ENCODE peak calls at places on chromosomes 2 and 18, in ten cellular contexts. G is NCI-H460; C is brain microvascular endothelial cell; Y is stimulated activated CD4-positive, alpha-beta T cell treated with anti-CD3 and anti-CD28 coated beads, Interleukin-1b, Interleukin-23, amount 100 ng/mL, for 24 hours; Z is GM12891; P is epithelial cell of esophagus; E is tibial nerve; H is ACHN; F is RWPE1; D is occipital lobe. U is an unnamed sample.
A peak's percentile ranks its signal among the peaks of the same experiment; 100 is the strongest.

GRCh38 chr2:119466373-119466772 is 34.7 kb downstream of the TMEM37 start:
- DNase-seq in G (no peak), C (no peak), Y (no peak), Z (no peak), P (no peak), E (no peak), H (no peak), F (no peak), D (no peak), U (no peak)

GRCh38 chr18:48879008-48879431 is 71.7 kb downstream of the SMAD7 start:
- DNase-seq in G (no peak), C (no peak), Y (no peak), Z (no peak), P (peak; percentile 83), E (no peak), H (no peak), F (peak; percentile 5), D (no peak), U (peak; percentile 81)

GRCh38 chr2:235856151-235856819 is 311.9 kb downstream of the GBX2 start:
- DNase-seq in G (no peak), C (no peak), Y (no peak), Z (no peak), P (peak; percentile 25), E (no peak), H (no peak), F (no peak), D (no peak), U (no peak)

GRCh38 chr2:217774232-217774631 is 228.6 kb downstream of the TNS1 start:
- DNase-seq in G (no peak), C (no peak), Y (no peak), Z (no peak), P (no peak), E (no peak), H (no peak), F (no peak), D (no peak), U (no peak)

GRCh38 chr2:233356546-233357308 is 2.4 kb downstream of the DGKD start:
- DNase-seq in G (peak; percentile 53), C (no peak), Y (no peak), Z (no peak), P (peak; percentile 47), E (no peak), H (no peak), F (no peak), D (no peak), U (peak; percentile 52)

GRCh38 chr2:109032229-109032800 is 43.3 kb upstream of the EDAR start:
- DNase-seq in G (no peak), C (no peak), Y (no peak), Z (no peak), P (no peak), E (no peak), H (no peak), F (no peak), D (no peak), U (no peak)

GRCh38 chr2:42967959-42968674 is 175.7 kb upstream of the HAAO start:
- DNase-seq in G (no peak), C (peak; percentile 73), Y (no peak), Z (no peak), P (no peak), E (peak; percentile 75), H (no peak), F (no peak), D (no peak), U (no peak)

GRCh38 chr18:77223221-77223639 is 26.4 kb upstream of the GALR1 start:
- DNase-seq in G (no peak), C (no peak), Y (peak; percentile 32), Z (no peak), P (peak; percentile 41), E (no peak), H (no peak), F (peak; percentile 19), D (no peak), U (no peak)

GRCh38 chr18:50192903-50193795 is 1.8 kb downstream of the MYO5B start:
- DNase-seq in G (no peak), C (no peak), Y (no peak), Z (no peak), P (peak; percentile 53), E (no peak), H (no peak), F (no peak), D (no peak), U (no peak)

GRCh38 chr2:88807237-88807962 is 115.9 kb downstream of the RPIA start:
- DNase-seq in G (no peak), C (no peak), Y (no peak), Z (no peak), P (no peak), E (no peak), H (no peak), F (no peak), D (no peak), U (peak; percentile 52)

GRCh38 chr2:150133623-150134022 is 353.8 kb downstream of the RND3 start:
- DNase-seq in G (peak; percentile 56), C (peak; percentile 95), Y (no peak), Z (no peak), P (peak; percentile 98), E (no peak), H (peak; percentile 88), F (peak; percentile 94), D (no peak), U (no peak)

GRCh38 chr2:62485780-62486765 is 19.9 kb downstream of the TMEM17 start:
- DNase-seq in G (no peak), C (no peak), Y (no peak), Z (no peak), P (peak; percentile 79), E (no peak), H (no peak), F (peak; percentile 34), D (no peak), U (no peak)

GRCh38 chr2:183088061-183088460 is 9.5 kb downstream of the DUSP19 start:
- DNase-seq in G (no peak), C (no peak), Y (no peak), Z (no peak), P (no peak), E (no peak), H (no peak), F (no peak), D (no peak), U (no peak)

GRCh38 chr2:26555246-26556133 is 77.6 kb upstream of the OTOF start:
- DNase-seq in G (no peak), C (no peak), Y (no peak), Z (no peak), P (no peak), E (no peak), H (peak; percentile 16), F (no peak), D (no peak), U (peak; percentile 32)

GRCh38 chr2:16389611-16390010 is 276.0 kb downstream of the CYRIA start:
- DNase-seq in G (no peak), C (no peak), Y (no peak), Z (no peak), P (no peak), E (no peak), H (no peak), F (no peak), D (no peak), U (no peak)

GRCh38 chr2:200860092-200860795 is 4.2 kb downstream of the CLK1 start:
- DNase-seq in G (no peak), C (peak; percentile 47), Y (no peak), Z (no peak), P (peak; percentile 41), E (peak; percentile 57), H (no peak), F (no peak), D (no peak), U (no peak)

GRCh38 chr2:173371023-173371422 is 16.4 kb downstream of the CDCA7 start:
- DNase-seq in G (no peak), C (no peak), Y (no peak), Z (no peak), P (no peak), E (no peak), H (no peak), F (no peak), D (no peak), U (no peak)

GRCh38 chr2:74221091-74221490 is 22.7 kb downstream of the MTHFD2 start:
- DNase-seq in G (no peak), C (no peak), Y (no peak), Z (no peak), P (peak; percentile 51), E (no peak), H (no peak), F (no peak), D (no peak), U (no peak)

GRCh38 chr2:233034-233433 is 30.8 kb downstream of the SH3YL1 start:
- DNase-seq in G (no peak), C (no peak), Y (no peak), Z (no peak), P (no peak), E (no peak), H (no peak), F (no peak), D (no peak), U (no peak)

GRCh38 chr18:72013512-72013911 is 530.6 kb downstream of the CBLN2 start:
- DNase-seq in G (no peak), C (no peak), Y (no peak), Z (no peak), P (peak; percentile 4), E (no peak), H (no peak), F (no peak), D (no peak), U (no peak)

GRCh38 chr2:152036611-152037469 is 62.0 kb downstream of the CACNB4 start:
- DNase-seq in G (peak; percentile 66), C (peak; percentile 71), Y (peak; percentile 25), Z (peak; percentile 39), P (peak; percentile 73), E (peak; percentile 90), H (peak; percentile 76), F (peak; percentile 60), D (peak; percentile 33), U (no peak)

U was measured in upper lobe of right lung.